ENCODE peak calls at places on chromosome 21, in six cellular contexts. R is right lobe of liver, K is OCI-LY7, C is astrocyte, M is fibroblast of lung, L is tibial artery. E is an unnamed sample.

GRCh38 chr21:31665397-31665796 is 5.9 kb downstream of the SOD1 start:
- DNase-seq in R (no peak), K (no peak), L (no peak), M (peak), C (no peak), E (no peak)

GRCh38 chr21:25735895-25736597 is 1.3 kb downstream of the GABPA start:
- DNase-seq in K (peak), R (no peak), L (no peak), M (peak), C (peak), E (no peak)

GRCh38 chr21:46459356-46460112 is 843 bp downstream of the DIP2A start:
- DNase-seq in C (peak), M (peak), L (peak), K (peak), R (peak), E (peak)

GRCh38 chr21:28538987-28539622 is 453.6 kb downstream of the LTN1 start:
- DNase-seq in M (peak), R (no peak), C (peak), K (no peak), L (no peak), E (no peak)

GRCh38 chr21:31351438-31351837 is 7.4 kb upstream of the TIAM1 start:
- DNase-seq in M (peak), R (no peak), K (no peak), L (no peak), C (peak), E (no peak)

GRCh38 chr21:35136586-35137254 is 87.6 kb upstream of the RUNX1 start:
- DNase-seq in R (no peak), M (peak), L (no peak), C (peak), K (no peak), E (no peak)

GRCh38 chr21:25862596-25862995 is 127.8 kb downstream of the GABPA start:
- DNase-seq in L (no peak), M (peak), C (peak), R (no peak), K (peak), E (no peak)

GRCh38 chr21:41429305-41429704 is 3.3 kb downstream of the MX1 start:
- DNase-seq in C (no peak), R (no peak), K (no peak), M (no peak), L (no peak), E (no peak)

GRCh38 chr21:16863541-16863940 is 649.3 kb upstream of the CXADR start:
- DNase-seq in L (no peak), M (no peak), K (no peak), C (no peak), R (no peak), E (no peak)

GRCh38 chr21:26490771-26491170 is 82.3 kb downstream of the CYYR1 start:
- DNase-seq in M (peak), L (no peak), R (no peak), K (no peak), C (peak), E (no peak)

GRCh38 chr21:42363331-42363730 is 3.0 kb downstream of the TFF1 start:
- DNase-seq in C (no peak), K (no peak), L (no peak), R (peak), M (no peak), E (no peak)

GRCh38 chr21:40118527-40118926 is 251.3 kb downstream of the PCP4 start:
- DNase-seq in K (no peak), R (no peak), L (no peak), M (peak), C (no peak), E (no peak)

GRCh38 chr21:28632718-28633408 is 359.8 kb downstream of the LTN1 start:
- DNase-seq in L (no peak), R (no peak), M (peak), C (peak), K (no peak), E (no peak)

GRCh38 chr21:27158967-27159366 is 192.1 kb upstream of the ADAMTS5 start:
- DNase-seq in K (no peak), C (no peak), M (no peak), R (no peak), L (no peak), E (no peak)

GRCh38 chr21:46537026-46537425 is 67.9 kb downstream of the S100B start:
- DNase-seq in L (no peak), C (no peak), R (no peak), M (no peak), K (no peak), E (no peak)

GRCh38 chr21:38751379-38752050 is 54.2 kb upstream of the ETS2 start:
- DNase-seq in M (peak), L (peak), K (no peak), C (peak), R (no peak), E (no peak)

GRCh38 chr21:17050156-17050555 is 462.7 kb upstream of the CXADR start:
- DNase-seq in K (no peak), C (no peak), R (no peak), M (peak), L (no peak), E (no peak)

GRCh38 chr21:26144026-26144425 is 26.5 kb downstream of the APP start:
- DNase-seq in M (no peak), R (no peak), C (no peak), K (no peak), L (no peak), E (no peak)

GRCh38 chr21:14457762-14458161 is 74.8 kb upstream of the HSPA13 start:
- DNase-seq in L (no peak), C (no peak), M (no peak), K (no peak), R (no peak), E (no peak)

GRCh38 chr21:42570841-42571387 is 57.3 kb downstream of the SLC37A1 start:
- DNase-seq in C (no peak), K (no peak), L (peak), R (peak), M (no peak), E (peak)

GRCh38 chr21:35338281-35338680 is 289.2 kb upstream of the RUNX1 start:
- DNase-seq in K (no peak), L (no peak), M (no peak), C (no peak), R (no peak), E (no peak)

GRCh38 chr21:29189358-29189757 is 58.9 kb downstream of the MAP3K7CL start:
- DNase-seq in K (no peak), R (no peak), C (no peak), L (no peak), M (peak), E (no peak)

GRCh38 chr21:34669149-34669879 is 520 bp downstream of the CLIC6 start:
- DNase-seq in M (no peak), L (no peak), C (no peak), R (no peak), K (no peak), E (no peak)

DNA sequence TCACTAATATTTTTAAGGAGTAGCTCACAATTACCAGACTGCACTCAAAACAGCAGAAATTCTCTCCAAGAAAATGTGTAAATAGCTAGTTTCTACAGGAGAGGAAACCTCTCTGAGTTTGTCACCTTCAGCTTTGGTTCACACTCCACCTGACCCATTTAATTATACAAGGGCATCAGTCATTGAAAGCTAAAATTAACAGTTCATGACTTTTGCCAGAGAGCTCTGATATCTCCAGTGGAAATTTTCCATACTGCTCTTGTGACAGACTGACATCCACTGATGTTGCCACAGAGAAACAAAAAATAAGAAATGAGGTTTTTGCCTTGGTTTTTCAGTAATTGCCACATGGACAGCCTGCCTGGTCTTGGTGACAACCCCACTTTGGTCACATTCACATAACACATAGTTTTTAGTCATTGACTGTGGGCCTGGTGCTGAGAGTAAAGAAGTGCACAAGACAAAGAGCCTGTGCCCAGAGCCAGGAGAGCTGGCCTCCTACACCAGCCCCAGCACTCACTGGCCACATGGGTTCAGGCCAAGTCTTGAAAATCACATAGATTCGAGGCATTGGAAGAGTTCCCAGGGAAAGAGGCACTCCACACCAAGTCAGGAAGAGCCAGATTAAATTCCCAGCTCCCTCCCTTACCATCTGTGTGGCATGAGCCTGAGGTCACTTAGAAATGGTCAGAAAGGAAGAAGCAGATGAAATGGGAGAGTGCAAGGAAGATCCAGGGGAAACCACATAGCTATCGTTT is 13.8 kb upstream of the SIM2 start:
- DNase-seq in L (no peak), C (no peak), K (no peak), M (no peak), R (no peak), E (no peak)
- H3K27ac ChIP-seq in L (no peak), C (no peak), K (no peak), M (no peak), R (no peak), E (no peak)

GRCh38 chr21:21101911-21102310 is 103.7 kb downstream of the NCAM2 start:
- DNase-seq in K (no peak), R (no peak), C (peak), L (no peak), M (peak), E (no peak)
- TF ChIP-seq CTCF in K (no peak), R (no peak), C (peak), L (no peak), M (no peak), E (no peak)

DNA sequence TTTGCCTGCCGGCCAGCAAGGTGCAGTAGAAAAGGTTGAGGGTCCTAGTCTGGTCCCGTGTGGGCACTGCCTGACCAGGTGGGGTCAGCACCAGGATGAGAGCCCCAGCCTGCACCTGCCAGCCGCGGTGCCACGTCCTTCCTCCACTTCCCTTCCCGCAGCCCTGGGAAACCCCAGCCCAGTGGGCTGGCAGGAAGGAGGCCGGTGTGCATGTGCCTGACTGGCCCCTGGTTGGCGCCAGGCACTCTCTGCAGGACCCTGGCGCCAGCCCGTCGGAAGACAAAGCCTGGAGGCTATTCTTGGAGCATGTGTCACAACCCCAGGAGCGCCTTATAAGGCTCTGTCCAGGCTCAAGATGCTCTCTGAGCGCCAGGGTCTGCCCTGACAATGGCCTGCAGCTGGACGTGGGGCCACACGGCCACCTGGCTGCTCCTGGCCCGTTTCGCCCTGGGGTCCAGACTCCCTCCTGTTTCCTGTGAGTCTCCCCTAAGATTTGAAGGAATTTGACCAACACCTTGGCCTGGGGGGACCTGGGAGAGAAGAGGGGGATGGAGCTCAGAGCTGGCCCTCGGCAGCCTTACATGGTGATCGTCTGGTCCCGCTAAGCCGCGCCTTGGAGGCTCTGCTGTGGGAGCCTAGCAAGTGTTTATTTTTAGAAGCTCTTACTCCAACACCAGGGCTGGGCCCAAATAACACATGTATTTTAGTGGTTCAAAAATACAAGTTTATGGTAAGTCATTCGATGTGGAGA is 31.9 kb upstream of the POFUT2 start:
- DNase-seq in R (peak), C (peak), K (no peak), L (peak), M (peak), E (no peak)
- H3K27ac ChIP-seq in R (peak), C (peak), K (no peak), L (peak), M (peak), E (peak)

DNA sequence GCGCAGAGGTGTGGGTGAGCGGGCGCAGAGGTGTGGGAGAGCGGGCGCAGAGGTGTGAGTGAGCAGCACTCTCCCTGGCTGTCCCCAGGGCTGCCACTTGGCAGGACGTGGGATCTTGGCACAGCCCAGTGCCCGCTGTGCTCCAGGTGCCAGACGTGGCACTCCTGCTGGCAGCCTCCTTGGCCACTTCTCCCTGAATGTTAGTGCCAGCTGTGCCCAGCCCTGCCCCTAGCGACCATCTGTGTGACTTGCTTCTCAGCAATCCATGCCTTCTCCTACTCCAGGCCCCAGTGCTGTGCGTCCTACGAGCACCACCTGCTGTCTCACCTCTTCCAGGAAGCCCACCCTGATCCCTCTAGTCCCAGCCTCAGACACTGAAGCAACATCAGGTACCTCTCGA is 30.5 kb downstream of the KRTAP10-1 start:
- DNase-seq in K (peak), L (no peak), M (no peak), R (peak), C (no peak), E (peak)
- TF ChIP-seq CTCF in K (peak), L (no peak), M (no peak), R (peak), C (no peak), E (no peak)

DNA sequence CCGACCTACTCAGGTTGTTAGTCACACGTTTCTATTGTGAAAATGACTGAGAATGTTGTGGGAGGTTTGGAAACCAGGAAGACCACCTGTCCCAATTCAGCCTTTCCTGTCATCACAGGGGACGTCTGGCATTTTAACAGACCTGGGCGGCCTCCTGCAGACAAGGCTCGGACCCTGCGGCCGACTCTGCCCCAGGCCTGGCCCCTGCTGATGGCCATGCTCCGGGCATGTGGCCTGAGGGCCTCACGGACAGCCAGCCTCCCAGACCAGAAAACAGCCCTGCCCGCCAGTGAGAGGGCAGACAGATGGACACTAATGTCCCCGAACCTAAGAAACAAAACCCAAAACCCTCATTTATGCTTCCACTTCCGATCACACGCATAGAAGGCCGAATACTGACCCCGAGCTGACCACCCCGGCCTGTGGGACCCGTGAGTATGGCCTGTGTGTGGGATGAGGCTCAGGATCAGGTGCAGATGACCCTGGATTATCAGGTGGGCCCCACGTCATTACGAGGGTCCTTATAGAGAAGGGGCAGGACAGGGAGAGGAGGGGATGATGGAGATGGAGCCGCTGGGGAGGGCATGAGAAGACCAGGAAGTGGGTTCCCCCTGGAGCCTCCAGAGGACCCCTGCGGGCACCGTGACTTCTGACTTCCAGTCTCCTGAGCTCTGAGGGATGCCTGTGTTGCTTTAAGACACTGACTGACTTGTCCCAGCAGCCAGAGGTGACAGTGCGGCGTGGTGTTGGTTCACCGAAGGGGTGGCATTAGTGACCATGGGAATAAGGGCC is 9.6 kb downstream of the COL18A1 start:
- DNase-seq in M (no peak), L (peak), K (no peak), R (peak), C (no peak), E (no peak)
- H3K27ac ChIP-seq in M (no peak), L (peak), K (no peak), R (no peak), C (no peak), E (no peak)

DNA sequence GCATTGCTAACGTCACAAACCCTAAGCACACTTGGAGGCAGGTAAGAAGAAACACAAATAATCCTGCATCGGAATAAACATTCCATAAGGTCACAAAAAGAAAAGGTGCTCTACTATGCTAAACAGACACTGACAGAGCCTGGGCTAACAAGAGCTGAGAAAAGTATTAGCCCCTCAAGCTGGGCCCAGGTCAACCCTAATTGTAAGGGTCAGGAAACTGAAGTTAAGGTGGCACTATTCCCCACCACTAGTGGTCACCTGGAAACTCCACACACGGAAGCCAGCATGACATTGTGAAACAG is 1.3 kb downstream of the PTTG1IP start:
- DNase-seq in C (no peak), L (no peak), K (peak), M (no peak), R (no peak), E (no peak)
- TF ChIP-seq CTCF in C (no peak), L (no peak), K (peak), M (no peak), R (peak), E (peak)